ENCODE peak calls at places on chromosomes 5 and 9, in seven cellular contexts. F is epithelial cell of esophagus, P is cardiac fibroblast, G is upper lobe of left lung, C is IMR-90, D is B cell, R is GM06990. H is an unnamed sample.

GRCh38 chr5:58259685-58260152 is 200.2 kb downstream of the PLK2 start:
- DNase-seq in R (no peak), G (no peak), D (no peak), F (peak), P (peak), C (peak), H (no peak)

GRCh38 chr9:33852216-33852826 is 35.4 kb downstream of the UBE2R2 start:
- DNase-seq in G (no peak), F (peak), P (peak), C (peak), R (no peak), D (peak), H (no peak)

GRCh38 chr5:171397190-171397589 is 9.5 kb downstream of the NPM1 start:
- DNase-seq in F (no peak), C (no peak), R (no peak), D (no peak), P (no peak), G (no peak), H (no peak)

GRCh38 chr9:105259274-105259673 is 14.8 kb downstream of the SLC44A1 start:
- DNase-seq in P (no peak), R (no peak), F (no peak), D (no peak), G (no peak), C (no peak), H (no peak)

GRCh38 chr5:56191646-56192045 is 41.5 kb downstream of the ANKRD55 start:
- DNase-seq in F (no peak), D (no peak), R (no peak), C (no peak), G (no peak), P (no peak), H (no peak)

GRCh38 chr5:179816401-179817070 is 4.2 kb upstream of the SQSTM1 start:
- DNase-seq in P (no peak), C (no peak), R (no peak), F (no peak), D (peak), G (no peak), H (no peak)

GRCh38 chr5:180599981-180600553 is 8.8 kb upstream of the SCGB3A1 start:
- DNase-seq in G (no peak), D (peak), C (no peak), R (no peak), F (no peak), P (no peak), H (peak)

GRCh38 chr9:8627944-8628679 is 828.5 kb upstream of the DMAC1 start:
- DNase-seq in R (no peak), P (peak), F (peak), G (no peak), C (no peak), D (no peak), H (no peak)

GRCh38 chr9:130311019-130311773 is 45.6 kb downstream of the HMCN2 start:
- DNase-seq in R (no peak), D (no peak), C (no peak), G (no peak), F (no peak), P (no peak), H (no peak)

GRCh38 chr9:111108946-111109345 is 70.7 kb upstream of the LPAR1 start:
- DNase-seq in F (peak), P (peak), D (no peak), C (peak), R (no peak), G (no peak), H (no peak)

GRCh38 chr5:79759436-79759835 is 69.8 kb downstream of the CMYA5 start:
- DNase-seq in C (peak), F (peak), P (peak), G (no peak), R (no peak), D (no peak), H (no peak)

GRCh38 chr9:132231019-132231701 is 69.3 kb downstream of the NTNG2 start:
- DNase-seq in C (no peak), D (no peak), R (no peak), P (no peak), G (no peak), F (no peak), H (no peak)

GRCh38 chr9:87464110-87464991 is 33.3 kb upstream of the DAPK1 start:
- DNase-seq in F (peak), C (no peak), P (peak), R (peak), G (no peak), D (no peak), H (no peak)

GRCh38 chr5:31579558-31579957 is 47.5 kb downstream of the C5orf22 start:
- DNase-seq in C (no peak), R (no peak), D (no peak), P (no peak), G (no peak), F (no peak), H (no peak)

GRCh38 chr5:135058326-135058725 is 24.3 kb upstream of the PITX1 start:
- DNase-seq in D (no peak), F (no peak), C (no peak), R (no peak), P (no peak), G (no peak), H (no peak)

GRCh38 chr9:133260334-133261102 is 14.5 kb downstream of the ABO start:
- DNase-seq in R (no peak), F (no peak), D (no peak), G (peak), P (no peak), C (no peak), H (no peak)

GRCh38 chr9:95370064-95370463 is 52.6 kb upstream of the FANCC start:
- DNase-seq in R (no peak), P (no peak), C (peak), D (no peak), F (no peak), G (no peak), H (no peak)

DNA sequence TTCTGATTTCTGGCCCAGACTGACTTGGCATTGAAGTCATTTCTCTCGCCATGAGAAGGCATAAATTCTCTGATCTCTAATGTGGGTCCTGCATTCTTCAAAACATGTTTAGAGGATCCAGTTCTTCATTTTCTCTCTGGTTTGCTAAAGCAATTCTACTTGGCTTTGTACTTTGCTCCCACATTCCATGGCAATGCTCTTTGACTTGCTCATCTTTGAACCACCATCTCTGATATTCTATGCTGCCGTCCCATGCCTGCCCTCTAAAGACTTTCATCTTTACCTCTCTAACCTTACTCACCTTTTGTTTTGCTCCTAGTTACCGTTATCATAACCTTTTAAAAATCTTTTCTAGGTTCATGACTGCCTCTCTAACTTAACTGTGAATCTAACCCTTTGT is 366.9 kb downstream of the KIF4B start:
- DNase-seq in D (no peak), G (no peak), R (no peak), C (no peak), F (no peak), P (no peak), H (no peak)
- TF ChIP-seq CTCF in D (no peak), G (no peak), R (no peak), C (no peak), F (no peak), P (no peak), H (no peak)

GRCh38 chr9:91864372-91864771 is 85.7 kb downstream of the ROR2 start:
- DNase-seq in F (no peak), P (no peak), G (no peak), R (no peak), C (no peak), D (no peak), H (no peak)
- TF ChIP-seq CTCF in F (no peak), P (no peak), G (no peak), R (no peak), C (no peak), D (no peak), H (no peak)

GRCh38 chr5:61623401-61624069 is 291.5 kb downstream of the ZSWIM6 start:
- DNase-seq in D (no peak), G (no peak), R (no peak), C (no peak), P (peak), F (no peak), H (no peak)
- TF ChIP-seq CTCF in D (peak), G (no peak), R (peak), C (peak), P (no peak), F (peak), H (peak)

DNA sequence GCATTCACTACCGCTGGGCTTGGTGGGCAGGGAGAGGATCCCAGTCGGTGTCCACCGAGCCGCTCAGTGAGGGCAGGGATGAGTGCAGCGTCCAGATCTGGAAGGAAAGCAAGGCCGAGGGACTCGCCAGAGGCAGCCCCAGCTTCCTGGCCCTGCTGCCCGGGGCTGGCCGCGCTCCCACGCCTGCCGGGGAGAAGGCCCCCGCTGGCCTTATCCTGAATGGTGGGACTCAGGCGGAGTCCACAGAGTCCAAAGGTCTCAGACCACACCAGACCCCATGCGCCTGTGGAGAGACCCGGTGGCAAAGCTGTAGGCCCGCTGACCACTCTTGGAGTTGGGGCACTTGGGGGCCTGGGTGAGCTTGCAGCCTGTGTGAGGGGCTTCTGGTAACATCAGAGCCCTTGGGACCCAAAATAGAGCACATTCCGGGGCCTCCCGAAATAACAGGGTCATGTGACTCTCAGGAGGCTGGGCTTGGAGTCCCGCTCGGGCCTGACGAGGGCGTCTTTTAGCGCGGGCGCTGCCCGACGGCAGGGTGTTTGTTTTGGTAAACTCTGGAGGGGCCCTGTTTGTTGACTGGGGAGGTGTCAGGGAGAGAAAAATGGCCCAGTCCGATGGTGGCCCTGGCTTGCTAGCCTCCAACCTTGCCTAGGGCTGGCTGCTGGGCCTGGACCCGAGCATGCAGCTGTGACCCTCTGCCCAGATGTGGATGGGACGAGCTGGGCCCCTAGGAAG is 2.8 kb downstream of the RXRA start:
- DNase-seq in R (no peak), P (peak), F (peak), D (no peak), C (no peak), G (peak), H (no peak)
- TF ChIP-seq CTCF in R (no peak), P (no peak), F (peak), D (no peak), C (no peak), G (no peak), H (no peak)